ENCODE peak calls at places on chromosomes 6 and 20, in four cellular contexts. One of them, this sample, is unnamed.

GRCh38 chr20:2005359-2005758 is 11.5 kb upstream of the PDYN start:
- DNase-seq in left ventricle myocardium inferior: no peak
- DNase-seq in endothelial cell: no peak
- DNase-seq in cerebellar cortex: no peak
- DNase-seq in this sample: no peak

GRCh38 chr6:29255530-29255929 is 46.0 kb upstream of the OR14J1 start:
- DNase-seq in left ventricle myocardium inferior: no peak
- DNase-seq in endothelial cell: no peak
- DNase-seq in cerebellar cortex: no peak
- DNase-seq in this sample: no peak

GRCh38 chr6:143731789-143732188 is 54.0 kb downstream of the PHACTR2 start:
- DNase-seq in left ventricle myocardium inferior: no peak
- DNase-seq in endothelial cell: no peak
- DNase-seq in cerebellar cortex: no peak
- DNase-seq in this sample: no peak

GRCh38 chr6:100468966-100469859 is 4.5 kb upstream of the SIM1 start:
- DNase-seq in left ventricle myocardium inferior: no peak
- DNase-seq in endothelial cell: peak; percentile 27
- DNase-seq in cerebellar cortex: no peak
- DNase-seq in this sample: no peak

GRCh38 chr6:140816696-140817095 is 1316.0 kb upstream of the GJE1 start:
- DNase-seq in left ventricle myocardium inferior: no peak
- DNase-seq in endothelial cell: no peak
- DNase-seq in cerebellar cortex: no peak
- DNase-seq in this sample: no peak

GRCh38 chr6:161418458-161418945 is 144.6 kb upstream of the AGPAT4 start:
- DNase-seq in left ventricle myocardium inferior: no peak
- DNase-seq in endothelial cell: peak; percentile 61
- DNase-seq in cerebellar cortex: peak; percentile 91
- DNase-seq in this sample: peak; percentile 67

GRCh38 chr20:62476074-62476838 is 461 bp upstream of the GATA5 start:
- DNase-seq in left ventricle myocardium inferior: peak; percentile 50
- DNase-seq in endothelial cell: peak; percentile 29
- DNase-seq in cerebellar cortex: no peak
- DNase-seq in this sample: no peak

GRCh38 chr6:14313220-14313619 is 195.6 kb downstream of the CD83 start:
- DNase-seq in left ventricle myocardium inferior: no peak
- DNase-seq in endothelial cell: no peak
- DNase-seq in cerebellar cortex: no peak
- DNase-seq in this sample: no peak

GRCh38 chr6:117907600-117908245 is 659 bp downstream of the SLC35F1 start:
- DNase-seq in left ventricle myocardium inferior: no peak
- DNase-seq in endothelial cell: peak; percentile 45
- DNase-seq in cerebellar cortex: no peak
- DNase-seq in this sample: no peak

GRCh38 chr20:1005452-1006027 is 3.4 kb upstream of the RSPO4 start:
- DNase-seq in left ventricle myocardium inferior: no peak
- DNase-seq in endothelial cell: peak; percentile 49
- DNase-seq in cerebellar cortex: peak; percentile 23
- DNase-seq in this sample: no peak

GRCh38 chr20:63589261-63590217 is 15.5 kb upstream of the HELZ2 start:
- DNase-seq in left ventricle myocardium inferior: no peak
- DNase-seq in endothelial cell: no peak
- DNase-seq in cerebellar cortex: no peak
- DNase-seq in this sample: no peak

GRCh38 chr6:3165631-3166534 is 8.5 kb upstream of the TUBB2A start:
- DNase-seq in left ventricle myocardium inferior: no peak
- DNase-seq in endothelial cell: no peak
- DNase-seq in cerebellar cortex: no peak
- DNase-seq in this sample: no peak

GRCh38 chr20:16488086-16488485 is 85.2 kb downstream of the KIF16B start:
- DNase-seq in left ventricle myocardium inferior: no peak
- DNase-seq in endothelial cell: no peak
- DNase-seq in cerebellar cortex: peak; percentile 90
- DNase-seq in this sample: peak; percentile 79

GRCh38 chr6:33118525-33119123 is 42.8 kb downstream of the HLA-DPB1 start:
- DNase-seq in left ventricle myocardium inferior: no peak
- DNase-seq in endothelial cell: no peak
- DNase-seq in cerebellar cortex: peak; percentile 84
- DNase-seq in this sample: peak; percentile 52

GRCh38 chr20:3846740-3847418 is at the start of gene MAVS:
- DNase-seq in left ventricle myocardium inferior: peak; percentile 92
- DNase-seq in endothelial cell: peak; percentile 90
- DNase-seq in cerebellar cortex: peak; percentile 85
- DNase-seq in this sample: peak; percentile 95

GRCh38 chr6:32664827-32665362 is 1.6 kb downstream of the HLA-DQB1 start:
- DNase-seq in left ventricle myocardium inferior: peak; percentile 30
- DNase-seq in endothelial cell: peak; percentile 8
- DNase-seq in cerebellar cortex: no peak
- DNase-seq in this sample: no peak

GRCh38 chr6:140101367-140101766 is 726.9 kb upstream of the CITED2 start:
- DNase-seq in left ventricle myocardium inferior: no peak
- DNase-seq in endothelial cell: no peak
- DNase-seq in cerebellar cortex: no peak
- DNase-seq in this sample: no peak